ENCODE peak calls at places on chromosomes 2 and 18, in five cellular contexts. D is ovary, R is testis, L is spleen, Z is HepG2. Y is an unnamed sample.

GRCh38 chr18:2905802-2906521 is 59.2 kb downstream of the EMILIN2 start:
- DNase-seq in D (peak; percentile 79), L (peak; percentile 87), R (peak; percentile 82), Z (peak; percentile 44), Y (peak; percentile 85)

GRCh38 chr2:38274286-38275276 is 102.5 kb downstream of the ATL2 start:
- DNase-seq in L (no peak), R (peak; percentile 54), Z (peak; percentile 76), D (peak; percentile 44), Y (no peak)

GRCh38 chr2:143607446-143608110 is 478.4 kb downstream of the ARHGAP15 start:
- DNase-seq in L (no peak), R (no peak), D (no peak), Z (no peak), Y (no peak)

GRCh38 chr2:220147590-220147989 is 520.2 kb downstream of the SLC4A3 start:
- DNase-seq in Z (no peak), D (no peak), R (no peak), L (no peak), Y (no peak)

GRCh38 chr18:46581648-46582047 is 75.4 kb downstream of the LOXHD1 start:
- DNase-seq in D (no peak), L (no peak), R (no peak), Z (no peak), Y (no peak)

GRCh38 chr2:131143803-131144202 is 38.7 kb downstream of the PLEKHB2 start:
- DNase-seq in D (no peak), R (no peak), Z (no peak), L (no peak), Y (no peak)

GRCh38 chr18:8616026-8616401 is 6.8 kb downstream of the RAB12 start:
- DNase-seq in L (no peak), Z (peak; percentile 35), R (no peak), D (no peak), Y (no peak)

GRCh38 chr18:76687271-76688006 is 134.9 kb upstream of the ZNF236 start:
- DNase-seq in D (peak; percentile 78), Z (no peak), L (no peak), R (no peak), Y (no peak)

GRCh38 chr2:113886479-113887383 is 3.2 kb upstream of the ACTR3 start:
- DNase-seq in R (peak; percentile 22), Z (peak; percentile 62), L (peak; percentile 81), D (no peak), Y (no peak)

GRCh38 chr2:7773362-7773973 is 856.3 kb downstream of the RNF144A start:
- DNase-seq in L (no peak), Z (no peak), D (no peak), R (peak; percentile 80), Y (no peak)

GRCh38 chr2:239839306-239839705 is 185.8 kb downstream of the NDUFA10 start:
- DNase-seq in Z (no peak), R (peak; percentile 6), L (no peak), D (peak; percentile 1), Y (peak; percentile 36)

GRCh38 chr2:207223051-207223450 is 57.3 kb upstream of the KLF7 start:
- DNase-seq in D (no peak), L (no peak), Z (no peak), R (no peak), Y (no peak)

GRCh38 chr2:165594935-165595255 is 125.4 kb downstream of the CSRNP3 start:
- DNase-seq in R (no peak), L (no peak), Z (no peak), D (no peak), Y (no peak)

GRCh38 chr2:200498316-200498715 is 11.6 kb downstream of the KCTD18 start:
- DNase-seq in Z (no peak), L (no peak), D (no peak), R (no peak), Y (no peak)

GRCh38 chr18:35117372-35117771 is 76.2 kb downstream of the MAPRE2 start:
- DNase-seq in D (no peak), L (no peak), R (no peak), Z (no peak), Y (no peak)

GRCh38 chr2:8636691-8637636 is 44.9 kb upstream of the ID2 start:
- DNase-seq in Z (no peak), R (peak; percentile 57), L (peak; percentile 63), D (peak; percentile 51), Y (peak; percentile 60)

GRCh38 chr2:14306268-14306950 is 326.1 kb upstream of the LRATD1 start:
- DNase-seq in D (no peak), R (no peak), L (no peak), Z (no peak), Y (no peak)

GRCh38 chr2:201358684-201359083 is 1.5 kb upstream of the FLACC1 start:
- DNase-seq in Z (no peak), L (no peak), D (no peak), R (no peak), Y (no peak)

GRCh38 chr2:239758325-239758877 is 266.7 kb downstream of the NDUFA10 start:
- DNase-seq in D (no peak), R (no peak), Z (no peak), L (peak; percentile 13), Y (no peak)

GRCh38 chr2:39487398-39488250 is 50.5 kb upstream of the MAP4K3 start:
- DNase-seq in Z (no peak), D (no peak), R (no peak), L (no peak), Y (no peak)

GRCh38 chr2:95539836-95540235 is 52.0 kb upstream of the TRIM43 start:
- DNase-seq in Z (no peak), R (no peak), D (no peak), L (no peak), Y (no peak)

GRCh38 chr2:184760931-184761330 is 162.6 kb downstream of the ZNF804A start:
- DNase-seq in L (no peak), D (no peak), Z (no peak), R (no peak), Y (no peak)

GRCh38 chr2:184769038-184769437 is 170.7 kb downstream of the ZNF804A start:
- DNase-seq in R (no peak), Z (no peak), D (no peak), L (no peak), Y (no peak)

GRCh38 chr2:184767059-184767458 is 168.7 kb downstream of the ZNF804A start:
- DNase-seq in D (no peak), L (no peak), R (no peak), Z (no peak), Y (no peak)

GRCh38 chr2:184769686-184770085 is 171.4 kb downstream of the ZNF804A start:
- DNase-seq in R (no peak), Z (no peak), L (no peak), D (no peak), Y (no peak)

DNA sequence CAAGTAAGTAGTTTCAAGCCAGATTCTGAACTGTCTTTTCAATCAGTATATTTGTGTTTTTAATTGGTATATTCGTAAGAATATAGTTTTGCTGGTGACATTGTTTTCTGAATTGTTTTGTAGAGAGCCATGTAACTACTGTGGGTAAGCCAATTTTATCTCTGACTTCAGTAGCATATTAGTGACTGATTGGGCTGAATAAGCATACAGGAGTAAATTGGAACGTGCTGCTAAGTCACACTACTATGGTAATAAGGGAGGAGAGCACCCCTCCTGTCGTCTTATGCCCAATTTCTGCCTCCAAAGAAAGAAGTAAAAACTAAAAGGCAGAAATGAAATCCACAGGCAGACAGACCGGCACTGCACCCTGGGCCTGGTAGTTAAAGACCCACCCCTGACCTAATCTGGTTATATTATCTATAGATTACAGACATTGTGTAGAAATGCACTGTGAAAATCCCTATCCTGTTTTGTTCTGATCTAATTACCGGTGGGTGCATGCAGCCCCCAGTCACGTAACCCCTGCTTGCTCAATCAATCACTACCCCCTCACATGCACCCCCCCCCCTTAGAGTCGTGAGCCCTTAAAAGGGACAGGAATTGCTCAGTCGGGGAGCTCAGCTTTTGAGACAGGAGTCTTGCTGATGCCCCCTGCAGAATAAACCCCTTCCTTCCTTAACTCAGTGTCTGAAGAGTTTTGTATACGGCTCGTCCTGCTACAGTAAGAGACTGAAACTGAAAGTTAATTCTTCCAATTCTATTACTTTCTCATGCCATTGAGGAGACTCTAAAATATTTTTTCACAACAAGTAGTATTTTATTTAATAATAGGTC is 166.9 kb downstream of the ZNF804A start:
- DNase-seq in Z (no peak), D (no peak), R (no peak), L (peak; percentile 40), Y (no peak)
- TF ChIP-seq POLR2A in Z (no peak), D (no peak), R (no peak), L (no peak), Y (no peak)

GRCh38 chr18:79900610-79901570 is 50.6 kb downstream of the SLC66A2 start:
- DNase-seq in Z (no peak), D (no peak), L (peak; percentile 61), R (peak; percentile 10), Y (peak; percentile 48)
- H3K9me3 ChIP-seq in Z (peaks cover 20% of the 10 kb centered on the region), D (no peaks in the 10 kb centered on the region), L (peaks cover 16% of the 10 kb centered on the region), R (no peaks in the 10 kb centered on the region), Y (peaks cover 9% of the 10 kb centered on the region)

DNA sequence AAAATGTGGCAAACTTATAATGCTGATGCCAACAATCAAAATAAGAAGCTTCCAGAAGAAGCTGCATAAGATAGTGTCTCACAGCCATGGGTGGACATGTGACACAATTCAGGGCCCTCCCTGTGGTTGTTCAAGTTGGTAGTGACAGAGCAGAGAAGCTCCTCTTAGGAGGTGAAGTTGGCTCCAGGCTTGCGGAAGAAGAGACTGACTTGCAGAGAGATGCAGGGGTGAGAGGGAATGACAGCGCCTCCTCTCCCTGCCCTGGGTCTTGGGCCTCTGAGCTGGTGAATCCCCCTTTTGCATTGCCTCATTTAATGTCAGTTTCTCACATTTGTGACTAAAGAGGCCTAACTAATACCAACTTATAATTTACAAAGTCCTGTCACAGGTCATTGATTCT is 23.0 kb upstream of the RHOB start:
- DNase-seq in Z (no peak), L (no peak), R (no peak), D (no peak), Y (no peak)
- TF ChIP-seq POLR2A in Z (no peak), L (no peak), R (no peak), D (no peak), Y (no peak)

GRCh38 chr2:176156301-176156958 is 677 bp upstream of the HOXD3 start:
- DNase-seq in D (no peak), R (no peak), Z (no peak), L (no peak), Y (no peak)
- H3K9me3 ChIP-seq in D (no peaks in the 10 kb centered on the region), R (no peaks in the 10 kb centered on the region), Z (no peaks in the 10 kb centered on the region), L (no peaks in the 10 kb centered on the region), Y (no peaks in the 10 kb centered on the region)

Y was measured in sigmoid colon.